ENCODE peak calls at places on chromosomes 11 and 22, in four cellular contexts. C is cardiac septum, M is HS-27A, J is NCI-H460. K is an unnamed sample.

GRCh38 chr11:114880458-114880857 is 202.1 kb downstream of the NXPE2 start:
- DNase-seq in C (no peak), M (no peak), J (no peak), K (no peak)

GRCh38 chr11:36394056-36394455 is 98.0 kb downstream of the PRR5L start:
- DNase-seq in C (no peak), M (no peak), J (no peak), K (no peak)

GRCh38 chr11:130160460-130161090 is 993 bp downstream of the ST14 start:
- DNase-seq in C (no peak), M (no peak), J (no peak), K (no peak)

GRCh38 chr11:113505046-113505445 is 29.8 kb upstream of the DRD2 start:
- DNase-seq in C (no peak), M (no peak), J (no peak), K (no peak)

GRCh38 chr11:68099474-68100405 is 21.4 kb downstream of the CHKA start:
- DNase-seq in C (no peak), M (no peak), J (no peak), K (peak)

GRCh38 chr11:64787526-64788320 is 9.4 kb upstream of the SF1 start:
- DNase-seq in C (peak), M (no peak), J (peak), K (no peak)

GRCh38 chr11:1005913-1006312 is 30.6 kb downstream of the MUC6 start:
- DNase-seq in C (no peak), M (no peak), J (no peak), K (no peak)

GRCh38 chr11:26583550-26583949 is 11.5 kb upstream of the MUC15 start:
- DNase-seq in C (no peak), M (no peak), J (no peak), K (peak)

GRCh38 chr11:104798794-104799193 is 99.5 kb downstream of the CASP12 start:
- DNase-seq in C (no peak), M (no peak), J (no peak), K (no peak)

GRCh38 chr22:44545773-44546172 is 47.7 kb upstream of the RTL6 start:
- DNase-seq in C (peak), M (no peak), J (no peak), K (no peak)

GRCh38 chr11:134126197-134126822 is 57.4 kb downstream of the JAM3 start:
- DNase-seq in C (no peak), M (no peak), J (no peak), K (no peak)

GRCh38 chr11:131246589-131247164 is 123.7 kb upstream of the NTM start:
- DNase-seq in C (no peak), M (no peak), J (peak), K (peak)

GRCh38 chr11:4032097-4032496 is 62.5 kb upstream of the RRM1 start:
- DNase-seq in C (no peak), M (no peak), J (no peak), K (peak)

GRCh38 chr22:28181332-28181731 is 262.3 kb upstream of the PITPNB start:
- DNase-seq in C (no peak), M (no peak), J (no peak), K (peak)

GRCh38 chr11:31509412-31510345 is at the start of the genes ELP4 and IMMP1L:
- DNase-seq in C (peak), M (peak), J (peak), K (peak)

GRCh38 chr11:113773092-113773415 is 438 bp downstream of the ZW10 start:
- DNase-seq in C (no peak), M (no peak), J (peak), K (no peak)

GRCh38 chr22:50563410-50564160 is 866 bp upstream of the SYCE3 start:
- DNase-seq in C (no peak), M (no peak), J (no peak), K (no peak)

GRCh38 chr11:72298931-72299330 is 55.0 kb upstream of the PHOX2A start:
- DNase-seq in C (no peak), M (no peak), J (no peak), K (no peak)

GRCh38 chr11:32309541-32310217 is 125.7 kb downstream of the WT1 start:
- DNase-seq in C (no peak), M (no peak), J (no peak), K (no peak)

GRCh38 chr11:13667245-13667644 is 1.2 kb upstream of the FAR1 start:
- DNase-seq in C (no peak), M (no peak), J (no peak), K (no peak)

GRCh38 chr11:115338476-115338875 is 165.7 kb downstream of the CADM1 start:
- DNase-seq in C (no peak), M (no peak), J (no peak), K (no peak)

GRCh38 chr11:22752908-22753310 is 76.7 kb downstream of the SVIP start:
- DNase-seq in C (no peak), M (no peak), J (no peak), K (no peak)

GRCh38 chr11:130582994-130583393 is 134.5 kb downstream of the ADAMTS15 start:
- DNase-seq in C (no peak), M (no peak), J (no peak), K (no peak)

GRCh38 chr11:116366980-116367640 is 405.7 kb downstream of the BUD13 start:
- DNase-seq in C (no peak), M (no peak), J (no peak), K (no peak)

GRCh38 chr11:61052182-61052972 is 49.9 kb upstream of the CD5 start:
- DNase-seq in C (peak), M (no peak), J (no peak), K (no peak)

GRCh38 chr11:44973634-44974401 is 23.1 kb upstream of the TP53I11 start:
- DNase-seq in C (no peak), M (no peak), J (no peak), K (no peak)

GRCh38 chr22:35465109-35465701 is 65.3 kb downstream of the MCM5 start:
- DNase-seq in C (no peak), M (no peak), J (no peak), K (no peak)

GRCh38 chr11:4111834-4112233 is 17.2 kb downstream of the RRM1 start:
- DNase-seq in C (no peak), M (no peak), J (no peak), K (no peak)